ENCODE peak calls at places on chromosome 12, in four cellular contexts. One of them, this sample, is unnamed.

GRCh38 chr12:106118-106561 is 39.6 kb downstream of the IQSEC3 start:
- DNase-seq in CD8-positive, alpha-beta T cell: no peak
- DNase-seq in HL-60: no peak
- DNase-seq in tibial artery: peak
- DNase-seq in this sample: no peak

GRCh38 chr12:77537648-77538047 is 293.0 kb upstream of the NAV3 start:
- DNase-seq in HL-60: peak
- DNase-seq in tibial artery: no peak
- DNase-seq in CD8-positive, alpha-beta T cell: no peak
- DNase-seq in this sample: no peak

GRCh38 chr12:25352078-25352918 is 101.6 kb upstream of the KRAS start:
- DNase-seq in tibial artery: no peak
- DNase-seq in CD8-positive, alpha-beta T cell: no peak
- DNase-seq in HL-60: no peak
- DNase-seq in this sample: no peak

GRCh38 chr12:42763682-42764081 is 174.1 kb upstream of the PRICKLE1 start:
- DNase-seq in CD8-positive, alpha-beta T cell: no peak
- DNase-seq in HL-60: no peak
- DNase-seq in tibial artery: no peak
- DNase-seq in this sample: no peak

GRCh38 chr12:121986494-121987245 is 35.0 kb upstream of the BCL7A start:
- DNase-seq in tibial artery: no peak
- DNase-seq in CD8-positive, alpha-beta T cell: no peak
- DNase-seq in HL-60: no peak
- DNase-seq in this sample: no peak

GRCh38 chr12:91381309-91381804 is 198.7 kb upstream of the DCN start:
- DNase-seq in tibial artery: no peak
- DNase-seq in HL-60: no peak
- DNase-seq in CD8-positive, alpha-beta T cell: no peak
- DNase-seq in this sample: peak

GRCh38 chr12:13044002-13044858 is at the start of gene FAM234B:
- DNase-seq in HL-60: peak
- DNase-seq in CD8-positive, alpha-beta T cell: peak
- DNase-seq in tibial artery: peak
- DNase-seq in this sample: peak

GRCh38 chr12:68971404-68971803 is 38.4 kb upstream of the CPM start:
- DNase-seq in CD8-positive, alpha-beta T cell: no peak
- DNase-seq in HL-60: no peak
- DNase-seq in tibial artery: no peak
- DNase-seq in this sample: no peak

GRCh38 chr12:16348435-16349131 is 1.1 kb downstream of the MGST1 start:
- DNase-seq in HL-60: no peak
- DNase-seq in CD8-positive, alpha-beta T cell: no peak
- DNase-seq in tibial artery: no peak
- DNase-seq in this sample: no peak

GRCh38 chr12:103901518-103902173 is 28.6 kb upstream of the HSP90B1 start:
- DNase-seq in HL-60: no peak
- DNase-seq in tibial artery: no peak
- DNase-seq in CD8-positive, alpha-beta T cell: peak
- DNase-seq in this sample: no peak

GRCh38 chr12:93358821-93359220 is 18.9 kb upstream of the NUDT4 start:
- DNase-seq in HL-60: no peak
- DNase-seq in tibial artery: no peak
- DNase-seq in CD8-positive, alpha-beta T cell: no peak
- DNase-seq in this sample: no peak

GRCh38 chr12:71599213-71599612 is 64.4 kb downstream of the ZFC3H1 start:
- DNase-seq in HL-60: no peak
- DNase-seq in CD8-positive, alpha-beta T cell: no peak
- DNase-seq in tibial artery: no peak
- DNase-seq in this sample: no peak

GRCh38 chr12:124698211-124698997 is 131.0 kb upstream of the NCOR2 start:
- DNase-seq in HL-60: no peak
- DNase-seq in tibial artery: no peak
- DNase-seq in CD8-positive, alpha-beta T cell: no peak
- DNase-seq in this sample: no peak

GRCh38 chr12:19885987-19886804 is 446.9 kb downstream of the AEBP2 start:
- DNase-seq in HL-60: no peak
- DNase-seq in tibial artery: no peak
- DNase-seq in CD8-positive, alpha-beta T cell: no peak
- DNase-seq in this sample: no peak

GRCh38 chr12:108816652-108817335 is 40.6 kb downstream of the SSH1 start:
- DNase-seq in HL-60: no peak
- DNase-seq in CD8-positive, alpha-beta T cell: no peak
- DNase-seq in tibial artery: peak
- DNase-seq in this sample: no peak
- TF ChIP-seq CTCF in HL-60: no peak
- TF ChIP-seq CTCF in CD8-positive, alpha-beta T cell: no peak
- TF ChIP-seq CTCF in tibial artery: no peak
- TF ChIP-seq CTCF in this sample: no peak

DNA sequence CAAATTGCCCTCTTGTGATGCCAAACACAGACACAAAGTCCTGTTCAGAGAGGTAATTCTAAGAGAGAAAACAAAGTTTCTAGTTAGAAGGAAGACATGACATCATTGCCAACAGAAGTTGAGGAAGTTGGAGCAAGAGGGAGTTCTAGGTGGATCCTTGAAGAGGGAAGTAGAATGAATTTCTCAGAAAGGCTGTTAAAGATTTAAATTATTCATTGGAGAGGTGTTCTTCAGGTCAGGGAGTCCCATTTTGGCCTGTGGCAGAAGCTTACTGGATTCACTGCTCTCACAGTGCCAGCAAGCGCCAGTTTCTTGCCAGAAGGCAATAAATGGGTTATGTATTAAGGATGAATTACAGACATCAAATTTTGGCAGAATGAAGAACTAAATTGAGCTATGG is 15.4 kb downstream of the TSFM start:
- DNase-seq in HL-60: no peak
- DNase-seq in tibial artery: no peak
- DNase-seq in CD8-positive, alpha-beta T cell: no peak
- DNase-seq in this sample: no peak
- H3K4me3 ChIP-seq in HL-60: no peak
- H3K4me3 ChIP-seq in tibial artery: no peak
- H3K4me3 ChIP-seq in CD8-positive, alpha-beta T cell: no peak
- H3K4me3 ChIP-seq in this sample: no peak

GRCh38 chr12:1797011-1797901 is 23.1 kb upstream of the LRTM2 start:
- DNase-seq in tibial artery: peak
- DNase-seq in CD8-positive, alpha-beta T cell: peak
- DNase-seq in HL-60: peak
- DNase-seq in this sample: no peak

GRCh38 chr12:1796515-1797010 is 23.8 kb upstream of the LRTM2 start:
- DNase-seq in tibial artery: peak
- DNase-seq in CD8-positive, alpha-beta T cell: no peak
- DNase-seq in HL-60: no peak
- DNase-seq in this sample: no peak

GRCh38 chr12:1799068-1799881 is 21.1 kb upstream of the LRTM2 start:
- DNase-seq in HL-60: no peak
- DNase-seq in tibial artery: peak
- DNase-seq in CD8-positive, alpha-beta T cell: peak
- DNase-seq in this sample: no peak

GRCh38 chr12:1798734-1799067 is 21.7 kb upstream of the LRTM2 start:
- DNase-seq in HL-60: no peak
- DNase-seq in tibial artery: no peak
- DNase-seq in CD8-positive, alpha-beta T cell: no peak
- DNase-seq in this sample: no peak

GRCh38 chr12:1797991-1798733 is 22.2 kb upstream of the LRTM2 start:
- DNase-seq in HL-60: no peak
- DNase-seq in tibial artery: peak
- DNase-seq in CD8-positive, alpha-beta T cell: peak
- DNase-seq in this sample: no peak
- H3K27ac ChIP-seq in HL-60: peak
- H3K27ac ChIP-seq in tibial artery: no peak
- H3K27ac ChIP-seq in CD8-positive, alpha-beta T cell: no peak
- H3K27ac ChIP-seq in this sample: no peak

DNA sequence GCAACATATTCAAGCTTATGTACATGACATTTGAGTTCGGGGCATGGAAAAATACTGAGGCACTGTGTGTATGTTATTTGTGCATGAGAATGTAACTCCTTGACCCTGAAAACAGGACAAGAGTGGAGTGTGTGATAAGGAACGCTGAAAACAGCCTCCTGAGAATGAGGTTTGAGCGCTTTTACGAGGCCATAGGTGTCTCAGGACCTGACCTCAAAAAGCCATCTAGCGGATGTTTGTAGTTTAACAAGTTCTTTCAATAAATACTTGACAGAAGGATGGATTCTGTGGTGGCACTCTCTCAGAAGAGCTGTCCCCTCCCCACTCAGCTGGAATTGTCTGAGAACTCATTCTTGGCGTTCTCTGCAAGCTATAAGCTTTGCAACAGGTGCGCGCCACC is 350.5 kb upstream of the TMTC1 start:
- DNase-seq in HL-60: no peak
- DNase-seq in tibial artery: no peak
- DNase-seq in CD8-positive, alpha-beta T cell: no peak
- DNase-seq in this sample: no peak
- TF ChIP-seq CTCF in HL-60: no peak
- TF ChIP-seq CTCF in tibial artery: no peak
- TF ChIP-seq CTCF in CD8-positive, alpha-beta T cell: no peak
- TF ChIP-seq CTCF in this sample: no peak

DNA sequence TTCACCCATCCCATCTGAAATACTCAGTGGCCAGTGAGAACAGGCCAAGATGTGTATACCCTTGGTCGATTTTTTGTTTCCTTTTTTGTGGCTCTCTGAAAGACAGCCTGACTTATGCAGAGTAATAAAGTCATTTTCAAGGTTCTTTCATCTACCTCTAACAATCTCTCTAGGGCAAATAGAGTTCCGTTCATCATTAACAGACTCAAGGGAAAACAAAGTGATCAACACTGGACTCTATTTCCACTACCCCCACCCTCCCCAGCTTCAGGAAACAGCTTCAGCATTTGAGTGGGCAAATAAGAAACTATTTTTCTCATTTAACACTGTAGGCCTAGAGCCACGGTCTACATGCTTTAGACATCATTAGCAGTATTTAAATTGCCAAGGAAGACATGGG is 15.9 kb downstream of the PRKAB1 start:
- DNase-seq in tibial artery: no peak
- DNase-seq in HL-60: no peak
- DNase-seq in CD8-positive, alpha-beta T cell: no peak
- DNase-seq in this sample: no peak
- H3K4me3 ChIP-seq in tibial artery: no peak
- H3K4me3 ChIP-seq in HL-60: no peak
- H3K4me3 ChIP-seq in CD8-positive, alpha-beta T cell: no peak
- H3K4me3 ChIP-seq in this sample: no peak

GRCh38 chr12:106123110-106123509 is 15.6 kb downstream of the NUAK1 start:
- DNase-seq in tibial artery: no peak
- DNase-seq in CD8-positive, alpha-beta T cell: no peak
- DNase-seq in HL-60: no peak
- DNase-seq in this sample: no peak
- H3K27ac ChIP-seq in tibial artery: peak
- H3K27ac ChIP-seq in CD8-positive, alpha-beta T cell: no peak
- H3K27ac ChIP-seq in HL-60: no peak
- H3K27ac ChIP-seq in this sample: no peak

DNA sequence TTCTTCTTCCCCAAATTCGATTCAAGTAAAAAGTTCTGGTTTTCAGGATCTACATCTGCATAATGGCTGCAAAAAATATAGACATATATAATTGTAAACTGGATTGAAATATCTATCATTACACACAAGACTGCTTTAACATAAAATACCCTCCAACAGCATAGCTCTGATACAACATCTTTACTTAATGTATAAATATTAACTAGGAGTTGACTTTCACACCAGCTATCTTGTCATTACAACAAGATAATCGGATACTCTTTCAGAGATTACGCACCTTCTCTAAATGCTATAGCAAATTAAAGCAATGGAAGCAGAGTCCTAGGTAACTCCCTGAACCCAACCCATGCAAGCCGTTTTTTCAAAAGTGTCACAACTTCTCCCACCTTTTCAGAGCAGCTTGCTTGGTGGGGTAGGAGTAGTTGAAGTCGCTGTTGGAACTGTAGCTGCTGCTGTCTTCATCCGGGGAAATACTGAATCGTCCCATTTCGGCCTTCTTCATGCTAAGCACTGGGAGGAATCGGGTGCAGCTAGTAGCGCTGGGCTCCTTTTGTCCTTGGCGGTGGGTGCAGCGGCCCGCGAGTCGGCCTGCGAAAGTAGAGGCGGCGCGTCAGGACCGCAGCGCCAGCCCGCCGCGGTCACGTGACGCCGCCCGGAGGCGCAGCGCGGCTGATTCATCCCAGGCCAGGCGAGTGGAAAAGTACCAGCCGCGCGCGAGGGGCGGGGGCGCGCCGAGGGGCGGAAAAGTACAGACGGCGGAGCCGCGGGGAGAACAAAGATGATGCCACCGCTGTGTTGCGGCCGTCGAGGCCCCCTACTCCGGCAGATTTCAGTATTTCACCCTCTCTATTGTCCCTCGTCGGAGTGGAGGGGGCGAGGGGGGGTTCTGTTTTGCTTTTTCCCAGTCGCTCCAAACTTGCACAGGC is 1.5 kb downstream of the SLC38A2 start:
- DNase-seq in tibial artery: peak
- DNase-seq in CD8-positive, alpha-beta T cell: peak
- DNase-seq in HL-60: no peak
- DNase-seq in this sample: peak
- TF ChIP-seq CTCF in tibial artery: peak
- TF ChIP-seq CTCF in CD8-positive, alpha-beta T cell: no peak
- TF ChIP-seq CTCF in HL-60: no peak
- TF ChIP-seq CTCF in this sample: peak

GRCh38 chr12:106985479-106985878 is 1.5 kb downstream of the MTERF2 start:
- DNase-seq in HL-60: no peak
- DNase-seq in CD8-positive, alpha-beta T cell: no peak
- DNase-seq in tibial artery: no peak
- DNase-seq in this sample: no peak

GRCh38 chr12:106984588-106985137 is 2.3 kb downstream of the MTERF2 start:
- DNase-seq in tibial artery: no peak
- DNase-seq in HL-60: no peak
- DNase-seq in CD8-positive, alpha-beta T cell: no peak
- DNase-seq in this sample: no peak

GRCh38 chr12:106986135-106986534 is 811 bp downstream of the MTERF2 start:
- DNase-seq in CD8-positive, alpha-beta T cell: no peak
- DNase-seq in HL-60: no peak
- DNase-seq in tibial artery: no peak
- DNase-seq in this sample: no peak

GRCh38 chr12:106986625-106987389 is at the start of gene MTERF2:
- DNase-seq in tibial artery: peak
- DNase-seq in CD8-positive, alpha-beta T cell: peak
- DNase-seq in HL-60: peak
- DNase-seq in this sample: peak

DNA sequence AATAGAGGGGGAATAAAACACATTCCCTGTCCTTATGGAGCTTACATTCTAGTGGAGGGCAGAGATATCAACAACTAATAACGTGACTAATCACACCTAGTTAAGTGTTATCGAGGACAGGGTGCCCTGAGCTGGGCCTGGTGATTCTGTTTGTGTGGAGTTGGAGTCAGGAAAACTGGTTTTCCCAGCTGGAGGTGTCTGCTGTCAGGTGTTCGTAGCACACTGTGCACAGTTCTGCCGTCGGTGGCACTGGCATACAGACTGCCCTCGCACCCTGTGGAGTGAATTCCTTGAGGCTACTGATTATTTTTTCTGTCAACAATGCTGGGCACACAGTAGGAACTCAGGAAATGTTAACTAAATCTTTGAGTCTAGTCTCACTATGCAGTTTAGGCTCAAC is 900 bp upstream of the MTERF2 start:
- DNase-seq in CD8-positive, alpha-beta T cell: no peak
- DNase-seq in tibial artery: no peak
- DNase-seq in HL-60: no peak
- DNase-seq in this sample: no peak
- H3K4me3 ChIP-seq in CD8-positive, alpha-beta T cell: no peak
- H3K4me3 ChIP-seq in tibial artery: no peak
- H3K4me3 ChIP-seq in HL-60: no peak
- H3K4me3 ChIP-seq in this sample: peak